ENCODE peak calls at places on chromosomes 2 and 18, in four cellular contexts. D, E, I and O are unnamed samples.

GRCh38 chr18:32257073-32257780 is 67.4 kb downstream of the MEP1B start:
- DNase-seq in D (no peak), E (no peak), I (no peak), O (no peak)

GRCh38 chr2:131394147-131394931 is 30.4 kb upstream of the RAB6D start:
- DNase-seq in D (peak; percentile 80), E (peak; percentile 14), I (peak; percentile 73), O (no peak)

GRCh38 chr18:51867767-51868166 is 472.2 kb upstream of the DCC start:
- DNase-seq in D (no peak), E (no peak), I (no peak), O (no peak)

GRCh38 chr18:78765637-78766281 is 213.9 kb upstream of the SALL3 start:
- DNase-seq in D (no peak), E (no peak), I (no peak), O (no peak)

GRCh38 chr2:46964835-46965560 is 49.4 kb upstream of the MCFD2 start:
- DNase-seq in D (no peak), E (peak; percentile 35), I (no peak), O (no peak)

GRCh38 chr2:45173513-45173912 is 164.3 kb upstream of the SIX2 start:
- DNase-seq in D (no peak), E (no peak), I (peak; percentile 10), O (peak; percentile 59)

GRCh38 chr2:40416486-40416885 is 35.4 kb downstream of the SLC8A1 start:
- DNase-seq in D (no peak), E (no peak), I (no peak), O (no peak)

GRCh38 chr2:127154396-127154795 is 47.4 kb upstream of the BIN1 start:
- DNase-seq in D (no peak), E (no peak), I (no peak), O (no peak)

GRCh38 chr18:35786359-35787042 is 186.0 kb upstream of the RMP24 start:
- DNase-seq in D (no peak), E (no peak), I (no peak), O (no peak)

DNA sequence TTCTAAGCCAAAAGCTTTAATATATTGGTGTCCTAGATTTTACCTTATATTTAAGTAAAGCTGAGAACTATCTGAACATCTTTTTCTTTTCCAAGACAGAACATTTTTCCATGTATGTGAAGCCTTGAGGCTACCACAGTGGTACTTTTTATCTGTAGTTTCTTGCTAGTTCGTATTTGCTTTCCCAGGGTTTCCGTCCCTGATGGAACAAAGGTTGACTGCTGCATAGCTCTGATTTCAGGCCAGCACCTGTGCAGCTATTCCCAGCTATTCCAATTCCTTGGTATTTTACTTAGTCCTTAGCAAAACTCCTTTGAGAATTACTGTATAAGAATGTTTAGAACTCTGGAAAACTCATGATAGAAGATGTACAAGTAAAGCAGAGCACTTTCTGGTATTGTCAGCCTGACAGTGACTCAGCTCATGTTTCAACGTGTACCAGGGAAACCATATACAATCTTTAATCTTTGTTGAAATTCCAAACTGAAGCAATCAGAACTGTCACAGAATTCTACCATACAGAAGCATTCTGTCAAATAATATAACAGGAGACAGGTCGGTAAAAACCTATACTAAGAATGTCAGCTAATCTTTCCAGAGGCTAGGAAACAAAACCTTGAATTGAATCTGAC is 162.2 kb downstream of the PKP4 start:
- DNase-seq in D (no peak), E (peak; percentile 32), I (no peak), O (no peak)
- TF ChIP-seq FOSL1 in D (no peak), E (no peak), I (no peak), O (no peak)

GRCh38 chr2:3472296-3472695 is 47.0 kb downstream of the ADI1 start:
- DNase-seq in D (no peak), E (no peak), I (no peak), O (no peak)

GRCh38 chr2:3472966-3473365 is 46.4 kb downstream of the ADI1 start:
- DNase-seq in D (no peak), E (no peak), I (no peak), O (no peak)

GRCh38 chr2:3470166-3470651 is 49.1 kb downstream of the ADI1 start:
- DNase-seq in D (no peak), E (no peak), I (no peak), O (no peak)

GRCh38 chr2:3469486-3469885 is 49.8 kb downstream of the ADI1 start:
- DNase-seq in D (no peak), E (no peak), I (no peak), O (no peak)

DNA sequence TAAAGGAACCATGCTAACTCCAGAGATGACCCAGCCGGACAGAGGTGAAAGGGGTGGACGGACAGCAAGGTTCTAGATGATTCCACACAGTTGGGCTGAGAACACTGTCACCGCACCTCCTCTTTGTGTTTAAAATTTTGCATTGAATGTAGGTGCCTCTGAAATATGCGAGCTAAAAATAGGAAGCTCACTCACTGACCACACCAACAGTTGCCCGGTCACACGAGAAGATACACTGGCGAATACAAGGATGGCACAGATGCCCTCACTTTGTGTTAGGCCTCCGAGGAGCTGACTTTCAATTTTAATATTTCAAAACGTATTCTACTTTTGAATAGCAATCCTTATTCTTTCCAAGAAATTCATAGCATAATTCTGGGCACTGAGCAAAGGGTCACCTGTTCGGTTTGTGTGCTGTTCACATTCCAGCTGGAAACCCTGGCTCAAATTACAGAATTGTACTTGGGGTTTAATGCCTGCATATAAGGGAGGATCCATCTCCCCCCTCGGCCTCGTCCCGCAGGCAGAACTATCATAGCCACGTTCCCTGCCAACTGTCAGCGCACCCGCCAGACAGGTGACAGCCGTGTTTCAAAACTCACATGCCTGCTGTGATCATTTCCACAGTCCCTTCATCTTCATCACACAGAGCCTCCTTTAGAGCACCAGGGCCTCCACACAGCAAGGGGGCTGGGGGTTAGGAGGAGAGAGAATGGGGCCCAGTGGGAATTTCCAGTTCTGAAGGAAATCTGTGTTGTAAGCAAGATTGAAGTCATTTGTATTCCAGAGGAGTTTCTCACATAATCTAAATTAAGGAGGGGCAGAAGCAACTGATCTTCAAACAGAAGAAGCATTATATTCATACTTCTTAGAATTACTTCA is 48.2 kb downstream of the ADI1 start:
- DNase-seq in D (no peak), E (no peak), I (no peak), O (no peak)
- TF ChIP-seq FOSL1 in D (no peak), E (no peak), I (no peak), O (no peak)

GRCh38 chr18:49435170-49435569 is 25.3 kb downstream of the DYM start:
- DNase-seq in D (no peak), E (no peak), I (no peak), O (no peak)
- TF ChIP-seq FOSL1 in D (no peak), E (no peak), I (no peak), O (no peak)

DNA sequence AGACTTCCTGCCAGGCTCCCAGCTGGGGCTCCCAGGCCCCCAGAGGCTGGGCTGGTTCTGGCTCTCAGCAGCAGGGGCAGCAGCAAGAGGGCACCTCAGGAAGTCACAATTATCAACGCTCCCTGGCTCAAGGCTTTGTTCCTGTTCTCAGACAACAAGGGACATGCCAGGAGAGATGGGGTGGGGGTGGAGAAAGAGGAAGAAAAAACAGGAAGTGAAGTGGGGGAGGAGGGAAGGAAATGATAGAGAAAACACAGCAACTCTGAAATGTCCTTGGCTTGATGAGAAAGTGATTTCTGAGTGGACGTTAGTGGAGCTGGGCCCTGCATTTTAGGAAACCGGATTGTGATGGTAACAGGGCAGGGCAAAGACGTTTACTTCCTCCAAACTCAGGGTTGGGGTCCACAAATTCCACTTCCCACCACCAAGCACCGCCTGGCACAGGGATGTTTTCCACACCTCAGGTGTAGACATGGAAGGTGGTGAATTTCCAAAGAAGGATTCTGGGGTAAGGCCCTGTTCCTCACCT is 40.4 kb downstream of the CYRIA start:
- DNase-seq in D (peak; percentile 29), E (no peak), I (no peak), O (no peak)
- TF ChIP-seq FOSL1 in D (no peak), E (no peak), I (no peak), O (no peak)